ENCODE peak calls at places on chromosome 17, in six cellular contexts. G is NAMALWA; N is CD8-positive, alpha-beta memory T cell; F is stimulated activated CD8-positive, alpha-beta memory T cell treated with anti-CD3 and anti-CD28 coated beads, Interleukin-4, amount 100 ng/mL, for 1 hour; B is HTR-8/SVneo; V is B cell. Z is an unnamed sample.

GRCh38 chr17:49717371-49717841 is 9.6 kb upstream of the SLC35B1 start:
- DNase-seq in N (no peak), G (no peak), V (no peak), B (no peak), F (no peak), Z (no peak)

GRCh38 chr17:6099492-6099891 is 29.3 kb downstream of the WSCD1 start:
- DNase-seq in F (no peak), N (no peak), G (no peak), V (no peak), B (no peak), Z (no peak)

GRCh38 chr17:79459846-79460245 is 151.0 kb downstream of the RBFOX3 start:
- DNase-seq in N (no peak), V (no peak), G (no peak), B (no peak), F (no peak), Z (no peak)

GRCh38 chr17:73196500-73196899 is 3.6 kb downstream of the COG1 start:
- DNase-seq in B (no peak), V (no peak), F (no peak), G (no peak), N (no peak), Z (peak; percentile 34)

GRCh38 chr17:34386343-34386924 is 23.4 kb upstream of the CCL1 start:
- DNase-seq in G (no peak), N (no peak), F (no peak), B (no peak), V (no peak), Z (no peak)

GRCh38 chr17:29136998-29137730 is 43.0 kb downstream of the MYO18A start:
- DNase-seq in B (no peak), V (no peak), N (no peak), G (no peak), F (no peak), Z (no peak)

GRCh38 chr17:43701318-43701743 is 39.6 kb upstream of the MEOX1 start:
- DNase-seq in G (no peak), F (peak; percentile 24), B (peak; percentile 83), N (peak; percentile 9), V (no peak), Z (no peak)

GRCh38 chr17:32569171-32570080 is 82.6 kb downstream of the CDK5R1 start:
- DNase-seq in V (no peak), N (no peak), B (no peak), F (no peak), G (peak; percentile 50), Z (no peak)

GRCh38 chr17:72745241-72745640 is 347.2 kb downstream of the SLC39A11 start:
- DNase-seq in N (no peak), B (no peak), F (no peak), V (no peak), G (no peak), Z (no peak)

GRCh38 chr17:42090964-42091790 is 7.1 kb downstream of the ZNF385C start:
- DNase-seq in F (no peak), G (no peak), N (no peak), V (no peak), B (no peak), Z (no peak)

GRCh38 chr17:43755389-43755875 is 3.2 kb downstream of the SOST start:
- DNase-seq in B (no peak), G (no peak), V (no peak), N (no peak), F (no peak), Z (peak; percentile 54)

GRCh38 chr17:57993471-57994365 is 5.7 kb upstream of the VEZF1 start:
- DNase-seq in F (no peak), G (peak; percentile 81), N (no peak), B (no peak), V (no peak), Z (no peak)

GRCh38 chr17:62109378-62109902 is 44.4 kb upstream of the MED13 start:
- DNase-seq in N (peak; percentile 6), V (peak; percentile 63), B (peak; percentile 91), G (peak; percentile 90), F (peak; percentile 2), Z (peak; percentile 62)

GRCh38 chr17:76943781-76944213 is 75.6 kb downstream of the MGAT5B start:
- DNase-seq in B (no peak), N (no peak), V (no peak), F (no peak), G (no peak), Z (no peak)

GRCh38 chr17:47990962-47991731 is 20.2 kb downstream of the CDK5RAP3 start:
- DNase-seq in N (no peak), V (no peak), G (no peak), B (no peak), F (no peak), Z (no peak)

GRCh38 chr17:82633343-82633742 is 14.9 kb downstream of the WDR45B start:
- DNase-seq in B (no peak), V (no peak), G (no peak), F (no peak), N (no peak), Z (no peak)

GRCh38 chr17:3535253-3535995 is 22.2 kb downstream of the TRPV3 start:
- DNase-seq in B (no peak), F (peak; percentile 22), N (peak; percentile 20), G (no peak), V (peak; percentile 79), Z (peak; percentile 80)

GRCh38 chr17:37702605-37703004 is 42.3 kb downstream of the HNF1B start:
- DNase-seq in F (no peak), G (no peak), B (peak; percentile 53), V (no peak), N (no peak), Z (no peak)

GRCh38 chr17:65283704-65284103 is 146.5 kb downstream of the RGS9 start:
- DNase-seq in N (no peak), B (no peak), F (no peak), G (no peak), V (no peak), Z (no peak)

GRCh38 chr17:72900542-72900941 is 191.9 kb downstream of the SLC39A11 start:
- DNase-seq in G (no peak), V (no peak), F (no peak), B (no peak), N (no peak), Z (no peak)

GRCh38 chr17:79843917-79844815 is 4.9 kb upstream of the CBX4 start:
- DNase-seq in F (no peak), V (peak; percentile 58), G (no peak), B (peak; percentile 57), N (no peak), Z (peak; percentile 65)

Z was measured in testis.